ENCODE peak calls at places on chromosomes 1 and 21, in four cellular contexts. J is Peyer's patch, G is breast epithelium, M is body of pancreas. Z is an unnamed sample.

GRCh38 chr1:228940931-228941330 is 205.7 kb downstream of the RHOU start:
- DNase-seq in J (no peak), G (no peak), M (no peak), Z (no peak)

GRCh38 chr1:6448749-6449631 is 17.0 kb downstream of the TNFRSF25 start:
- DNase-seq in J (no peak), G (no peak), M (peak), Z (peak)

GRCh38 chr1:7975212-7975865 is 13.8 kb downstream of the PARK7 start:
- DNase-seq in J (no peak), G (peak), M (peak), Z (peak)

GRCh38 chr1:162175393-162175792 is 105.9 kb downstream of the NOS1AP start:
- DNase-seq in J (no peak), G (no peak), M (no peak), Z (no peak)

GRCh38 chr1:69671363-69672010 is 103.8 kb downstream of the LRRC7 start:
- DNase-seq in J (no peak), G (no peak), M (peak), Z (no peak)

GRCh38 chr21:45644041-45644906 is 749 bp downstream of the PCBP3 start:
- DNase-seq in J (no peak), G (no peak), M (no peak), Z (no peak)

GRCh38 chr1:113091988-113092602 is 19.1 kb downstream of the LRIG2 start:
- DNase-seq in J (no peak), G (no peak), M (no peak), Z (no peak)

GRCh38 chr1:214990619-214991018 is 91.9 kb upstream of the KCNK2 start:
- DNase-seq in J (no peak), G (no peak), M (no peak), Z (no peak)

GRCh38 chr1:161229896-161230295 is 4.0 kb downstream of the TOMM40L start:
- DNase-seq in J (no peak), G (no peak), M (no peak), Z (no peak)

GRCh38 chr21:42595281-42596187 is 57.9 kb upstream of the PDE9A start:
- DNase-seq in J (no peak), G (no peak), M (no peak), Z (no peak)

GRCh38 chr1:208534604-208534907 is 290.4 kb upstream of the PLXNA2 start:
- DNase-seq in J (no peak), G (no peak), M (no peak), Z (no peak)

GRCh38 chr1:216742625-216743024 is 19.4 kb upstream of the ESRRG start:
- DNase-seq in J (no peak), G (no peak), M (no peak), Z (no peak)

GRCh38 chr21:35017256-35017655 is 31.8 kb downstream of the RUNX1 start:
- DNase-seq in J (no peak), G (no peak), M (no peak), Z (no peak)

GRCh38 chr1:16615253-16616252 is 2.2 kb upstream of the NBPF1 start:
- DNase-seq in J (peak), G (peak), M (peak), Z (peak)

GRCh38 chr1:54487571-54488050 is 60.4 kb upstream of the ACOT11 start:
- DNase-seq in J (peak), G (no peak), M (peak), Z (peak)

GRCh38 chr1:240732390-240732789 is 120.4 kb upstream of the GREM2 start:
- DNase-seq in J (no peak), G (no peak), M (no peak), Z (no peak)

GRCh38 chr21:42781150-42781980 is 98.0 kb downstream of the WDR4 start:
- DNase-seq in J (no peak), G (peak), M (peak), Z (peak)

GRCh38 chr1:168512864-168513595 is 30.8 kb downstream of the XCL2 start:
- DNase-seq in J (peak), G (no peak), M (no peak), Z (no peak)

GRCh38 chr1:195130598-195130997 is 1477.6 kb downstream of the KCNT2 start:
- DNase-seq in J (no peak), G (no peak), M (no peak), Z (no peak)

GRCh38 chr1:2534775-2535387 is 4.8 kb upstream of the HES5 start:
- DNase-seq in J (no peak), G (peak), M (no peak), Z (no peak)

GRCh38 chr1:112808861-112809684 is 93.9 kb upstream of the PPM1J start:
- DNase-seq in J (peak), G (peak), M (peak), Z (peak)

GRCh38 chr1:10380594-10381275 is 18.1 kb upstream of the PGD start:
- DNase-seq in J (no peak), G (no peak), M (no peak), Z (no peak)

GRCh38 chr1:56216173-56216572 is 363.2 kb downstream of the PLPP3 start:
- DNase-seq in J (no peak), G (no peak), M (no peak), Z (no peak)

GRCh38 chr1:101587749-101588148 is 350.9 kb downstream of the S1PR1 start:
- DNase-seq in J (no peak), G (no peak), M (peak), Z (peak)

GRCh38 chr1:224429616-224430015 is 5.0 kb downstream of the WDR26 start:
- DNase-seq in J (no peak), G (no peak), M (no peak), Z (no peak)

GRCh38 chr1:11653101-11653601 is 1.1 kb downstream of the FBXO2 start:
- DNase-seq in J (no peak), G (peak), M (peak), Z (peak)

GRCh38 chr21:41536076-41536826 is 28.3 kb upstream of the TMPRSS2 start:
- DNase-seq in J (no peak), G (peak), M (peak), Z (no peak)

GRCh38 chr1:225834417-225835329 is 24.7 kb downstream of the EPHX1 start:
- DNase-seq in J (no peak), G (peak), M (peak), Z (peak)

GRCh38 chr1:30952098-30952497 is 43.5 kb upstream of the SDC3 start:
- DNase-seq in J (no peak), G (no peak), M (no peak), Z (no peak)

GRCh38 chr1:147840909-147841308 is 61.7 kb upstream of the GJA8 start:
- DNase-seq in J (no peak), G (no peak), M (no peak), Z (no peak)

GRCh38 chr1:90396917-90397316 is 320.2 kb downstream of the BARHL2 start:
- DNase-seq in J (no peak), G (no peak), M (no peak), Z (no peak)

GRCh38 chr1:149942207-149942606 is 5.5 kb upstream of the MTMR11 start:
- DNase-seq in J (no peak), G (no peak), M (no peak), Z (no peak)

GRCh38 chr1:6743189-6744101 is 41.8 kb upstream of the CAMTA1 start:
- DNase-seq in J (no peak), G (peak), M (no peak), Z (no peak)

GRCh38 chr1:172670791-172671190 is 11.9 kb downstream of the FASLG start:
- DNase-seq in J (no peak), G (no peak), M (no peak), Z (no peak)

GRCh38 chr1:230979389-230979716 is 459 bp downstream of the ARV1 start:
- DNase-seq in J (no peak), G (no peak), M (no peak), Z (no peak)

GRCh38 chr1:230979952-230980351 is 1.1 kb downstream of the ARV1 start:
- DNase-seq in J (no peak), G (no peak), M (no peak), Z (no peak)

GRCh38 chr1:230977781-230978490 is 725 bp downstream of the TTC13 start:
- DNase-seq in J (peak), G (no peak), M (peak), Z (peak)

GRCh38 chr1:230976825-230977747 is 1.6 kb downstream of the TTC13 start:
- DNase-seq in J (peak), G (no peak), M (no peak), Z (no peak)

DNA sequence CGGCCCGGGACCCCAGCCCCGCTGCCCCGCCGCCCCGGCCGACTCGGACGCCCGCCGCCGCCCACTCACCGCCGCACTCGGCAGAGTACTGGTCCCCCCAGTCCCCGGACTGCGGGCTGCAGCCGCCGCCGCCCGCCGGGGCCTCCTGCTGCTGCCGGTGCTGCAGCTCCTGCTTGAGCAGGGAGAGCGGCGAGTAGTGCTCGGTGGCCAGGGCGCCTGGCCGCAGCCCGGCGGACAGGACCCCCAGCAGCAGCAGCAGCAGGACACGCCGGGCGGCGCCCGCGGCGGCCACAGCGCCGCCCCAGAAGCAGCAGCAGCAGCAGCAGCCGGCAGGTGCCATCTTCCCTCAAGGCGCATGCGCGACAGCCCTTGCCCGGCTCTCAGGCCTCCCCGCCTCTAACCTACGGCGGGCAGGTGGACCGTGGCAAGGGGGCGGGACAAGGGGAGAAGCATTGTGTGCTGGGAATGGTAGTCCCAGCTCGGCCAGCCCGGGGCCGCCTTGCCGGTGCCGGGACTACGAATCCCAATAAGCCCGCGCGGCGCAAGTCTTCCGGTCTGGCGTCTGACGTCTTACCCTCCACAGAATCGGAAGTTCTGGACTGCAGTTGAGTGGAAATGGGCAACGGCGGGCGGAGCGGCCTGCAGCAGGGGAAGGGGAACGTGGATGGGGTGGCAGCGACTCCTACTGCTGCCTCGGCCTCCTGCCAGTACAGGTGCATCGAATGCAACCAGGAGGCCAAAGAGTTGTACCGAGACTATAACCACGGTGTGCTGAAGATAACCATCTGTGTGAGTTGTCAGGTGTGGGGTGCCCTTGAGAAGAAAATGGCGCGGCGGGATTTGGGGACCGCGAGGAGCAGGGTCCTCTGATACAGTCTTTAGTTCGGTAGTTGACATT is at the start of the genes ARV1 and TTC13:
- DNase-seq in J (peak), G (peak), M (peak), Z (peak)
- TF ChIP-seq POLR2A in J (peak), G (peak), M (peak), Z (peak)

DNA sequence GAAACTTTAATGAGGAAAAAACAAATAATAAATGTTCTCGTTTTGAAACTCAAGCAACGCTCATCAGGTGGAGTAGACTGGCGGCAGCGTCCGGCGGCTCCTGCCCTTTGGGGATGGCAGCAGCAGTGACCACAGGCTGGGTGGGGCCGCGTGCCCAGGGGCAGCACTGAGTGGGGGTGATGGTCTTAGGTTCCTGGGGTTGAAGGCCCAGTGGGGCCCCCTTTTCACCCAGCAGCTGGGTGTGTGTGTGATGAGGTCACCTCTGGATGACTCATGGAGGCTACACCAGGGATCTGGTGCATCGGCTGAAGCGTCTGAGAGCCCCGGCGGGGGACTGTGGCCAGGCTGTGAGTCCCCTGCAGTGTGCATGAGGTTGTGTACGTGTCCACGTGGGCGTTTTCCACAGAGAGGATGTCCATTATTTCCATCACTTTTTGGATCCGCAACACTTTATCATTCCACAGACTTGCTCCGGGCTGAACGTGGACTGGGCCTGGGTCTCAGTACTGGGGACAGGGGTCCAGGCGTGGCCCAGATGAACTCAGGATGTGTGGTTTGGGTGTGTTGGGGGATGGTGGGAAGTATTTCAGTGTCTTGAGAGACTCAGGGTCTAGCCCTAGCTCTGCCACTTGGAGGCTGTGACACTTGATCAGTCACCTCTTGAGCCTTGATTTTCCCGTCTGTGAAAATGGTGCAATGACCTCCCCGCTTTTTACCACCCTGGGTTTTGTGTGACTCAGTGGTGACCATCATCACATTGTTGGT is 25.6 kb downstream of the LDLRAP1 start:
- DNase-seq in J (no peak), G (peak), M (no peak), Z (no peak)
- TF ChIP-seq POLR2A in J (no peak), G (no peak), M (no peak), Z (no peak)

GRCh38 chr1:39127513-39127912 is 77.0 kb upstream of the MACF1 start:
- DNase-seq in J (no peak), G (no peak), M (no peak), Z (no peak)
- TF ChIP-seq POLR2A in J (no peak), G (no peak), M (no peak), Z (no peak)

DNA sequence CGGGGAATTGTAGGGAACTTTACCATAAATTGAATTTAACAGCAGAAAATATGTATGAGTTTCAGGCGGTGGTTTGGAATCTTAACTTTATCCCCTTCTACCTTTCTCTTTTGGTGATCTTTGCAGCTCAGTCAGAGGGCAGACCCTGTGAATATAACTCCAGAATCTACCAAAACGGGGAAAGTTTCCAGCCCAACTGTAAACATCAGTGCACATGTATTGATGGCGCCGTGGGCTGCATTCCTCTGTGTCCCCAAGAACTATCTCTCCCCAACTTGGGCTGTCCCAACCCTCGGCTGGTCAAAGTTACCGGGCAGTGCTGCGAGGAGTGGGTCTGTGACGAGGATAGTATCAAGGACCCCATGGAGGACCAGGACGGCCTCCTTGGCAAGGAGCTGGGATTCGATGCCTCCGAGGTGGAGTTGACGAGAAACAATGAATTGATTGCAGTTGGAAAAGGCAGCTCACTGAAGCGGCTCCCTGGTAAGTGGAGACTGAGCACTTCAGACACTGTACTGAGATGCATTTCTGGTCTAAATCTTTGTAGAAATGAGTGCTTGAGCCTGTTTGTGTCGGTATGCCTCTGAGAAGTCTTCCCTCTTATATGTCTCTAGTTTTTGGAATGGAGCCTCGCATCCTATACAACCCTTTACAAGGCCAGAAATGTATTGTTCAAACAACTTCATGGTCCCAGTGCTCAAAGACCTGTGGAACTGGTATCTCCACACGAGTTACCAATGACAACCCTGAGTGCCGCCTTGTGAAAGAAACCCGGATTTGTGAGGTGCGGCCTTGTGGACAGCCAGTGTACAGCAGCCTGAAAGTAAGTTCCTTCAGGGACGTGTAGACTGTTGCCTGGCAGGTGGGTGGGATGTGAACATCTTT is 1.5 kb downstream of the CCN1 start:
- DNase-seq in J (no peak), G (peak), M (peak), Z (no peak)
- TF ChIP-seq POLR2A in J (no peak), G (no peak), M (no peak), Z (no peak)

GRCh38 chr1:85262985-85263384 is 3.5 kb upstream of the C1orf52 start:
- DNase-seq in J (no peak), G (no peak), M (peak), Z (no peak)

GRCh38 chr1:85264150-85264549 is 4.7 kb upstream of the C1orf52 start:
- DNase-seq in J (no peak), G (no peak), M (no peak), Z (no peak)

GRCh38 chr1:85259866-85260345 is 444 bp upstream of the C1orf52 start:
- DNase-seq in J (no peak), G (no peak), M (peak), Z (no peak)

GRCh38 chr1:85258536-85259117 is 835 bp downstream of the C1orf52 start:
- DNase-seq in J (no peak), G (no peak), M (no peak), Z (no peak)

GRCh38 chr1:85259118-85259865 is at the start of gene C1orf52:
- DNase-seq in J (peak), G (peak), M (peak), Z (peak)
- TF ChIP-seq POLR2A in J (peak), G (peak), M (peak), Z (peak)

Z was measured in right lobe of liver.